ENCODE peak calls at places on chromosomes 2 and 18, in four cellular contexts. One of them, this sample, is unnamed.

GRCh38 chr2:119407430-119408220 is 24.0 kb upstream of the TMEM37 start:
- DNase-seq in activated CD8-positive, alpha-beta memory T cell treated with anti-CD3 and anti-CD28 coated beads for 24 hours: peak; percentile 53
- DNase-seq in HS-5: no peak
- DNase-seq in upper lobe of right lung: no peak
- DNase-seq in this sample: no peak

GRCh38 chr2:177245010-177245422 is 19.5 kb downstream of the NFE2L2 start:
- DNase-seq in activated CD8-positive, alpha-beta memory T cell treated with anti-CD3 and anti-CD28 coated beads for 24 hours: no peak
- DNase-seq in HS-5: no peak
- DNase-seq in upper lobe of right lung: no peak
- DNase-seq in this sample: no peak

GRCh38 chr2:171166328-171166983 is 5.8 kb upstream of the TLK1 start:
- DNase-seq in activated CD8-positive, alpha-beta memory T cell treated with anti-CD3 and anti-CD28 coated beads for 24 hours: no peak
- DNase-seq in HS-5: no peak
- DNase-seq in upper lobe of right lung: no peak
- DNase-seq in this sample: no peak

GRCh38 chr2:647003-647560 is 30.1 kb downstream of the TMEM18 start:
- DNase-seq in activated CD8-positive, alpha-beta memory T cell treated with anti-CD3 and anti-CD28 coated beads for 24 hours: peak; percentile 32
- DNase-seq in HS-5: no peak
- DNase-seq in upper lobe of right lung: no peak
- DNase-seq in this sample: no peak

GRCh38 chr2:127084611-127085031 is 22.3 kb downstream of the BIN1 start:
- DNase-seq in activated CD8-positive, alpha-beta memory T cell treated with anti-CD3 and anti-CD28 coated beads for 24 hours: peak; percentile 80
- DNase-seq in HS-5: no peak
- DNase-seq in upper lobe of right lung: no peak
- DNase-seq in this sample: no peak

GRCh38 chr2:6103949-6104348 is 411.8 kb downstream of the SOX11 start:
- DNase-seq in activated CD8-positive, alpha-beta memory T cell treated with anti-CD3 and anti-CD28 coated beads for 24 hours: no peak
- DNase-seq in HS-5: no peak
- DNase-seq in upper lobe of right lung: no peak
- DNase-seq in this sample: no peak

GRCh38 chr2:42035241-42035640 is 12.6 kb upstream of the PKDCC start:
- DNase-seq in activated CD8-positive, alpha-beta memory T cell treated with anti-CD3 and anti-CD28 coated beads for 24 hours: no peak
- DNase-seq in HS-5: no peak
- DNase-seq in upper lobe of right lung: no peak
- DNase-seq in this sample: no peak

GRCh38 chr2:40953341-40953740 is 501.5 kb upstream of the SLC8A1 start:
- DNase-seq in activated CD8-positive, alpha-beta memory T cell treated with anti-CD3 and anti-CD28 coated beads for 24 hours: no peak
- DNase-seq in HS-5: no peak
- DNase-seq in upper lobe of right lung: no peak
- DNase-seq in this sample: no peak

GRCh38 chr2:18829331-18829902 is 240.0 kb upstream of the NT5C1B start:
- DNase-seq in activated CD8-positive, alpha-beta memory T cell treated with anti-CD3 and anti-CD28 coated beads for 24 hours: no peak
- DNase-seq in HS-5: peak; percentile 73
- DNase-seq in upper lobe of right lung: no peak
- DNase-seq in this sample: no peak

GRCh38 chr18:65760457-65760856 is 9.6 kb downstream of the CDH7 start:
- DNase-seq in activated CD8-positive, alpha-beta memory T cell treated with anti-CD3 and anti-CD28 coated beads for 24 hours: no peak
- DNase-seq in HS-5: no peak
- DNase-seq in upper lobe of right lung: no peak
- DNase-seq in this sample: no peak

This sample was measured in T follicular helper cell.